ENCODE peak calls at places on chromosome 5, in four cellular contexts. V, Z, B and N are unnamed samples.

GRCh38 chr5:152374711-152375275 is 30.3 kb downstream of the NMUR2 start:
- DNase-seq in Z (no peak), V (no peak), B (no peak), N (no peak)

GRCh38 chr5:176545737-176546509 is 3.2 kb upstream of the CDHR2 start:
- DNase-seq in Z (no peak), V (no peak), B (no peak), N (no peak)

GRCh38 chr5:139745121-139745799 is 50.3 kb upstream of the PSD2 start:
- DNase-seq in Z (no peak), B (no peak), V (no peak), N (no peak)

GRCh38 chr5:51387854-51388320 is 4.6 kb downstream of the ISL1 start:
- DNase-seq in B (no peak), Z (no peak), V (no peak), N (no peak)

GRCh38 chr5:98604301-98604700 is 169.2 kb upstream of the RGMB start:
- DNase-seq in V (no peak), B (no peak), Z (no peak), N (no peak)

GRCh38 chr5:132979367-132979935 is 16.0 kb upstream of the AFF4 start:
- DNase-seq in V (no peak), B (no peak), Z (no peak), N (peak)

GRCh38 chr5:154857534-154858250 is 735 bp upstream of the CNOT8 start:
- DNase-seq in B (peak), Z (peak), V (peak), N (peak)

GRCh38 chr5:148807845-148808244 is 18.6 kb upstream of the ADRB2 start:
- DNase-seq in Z (no peak), V (no peak), B (peak), N (peak)

GRCh38 chr5:55151923-55152842 is 7.8 kb upstream of the GPX8 start:
- DNase-seq in B (no peak), Z (no peak), V (no peak), N (no peak)

GRCh38 chr5:60586307-60586901 is 113.6 kb downstream of the DEPDC1B start:
- DNase-seq in Z (no peak), V (no peak), B (peak), N (no peak)

GRCh38 chr5:77935516-77936364 is 159.6 kb upstream of the TBCA start:
- DNase-seq in B (no peak), Z (no peak), V (no peak), N (no peak)